ENCODE peak calls at places on chromosomes 3 and 15, in six cellular contexts. K is stimulated activated CD8-positive, alpha-beta memory T cell treated with anti-CD3 and anti-CD28 coated beads, Interleukin-12 subunit alpha, Interleukin-12 subunit beta, amount 100 ng/mL, for 1 hour; E is T-helper 2 cell; F is activated CD8-positive, alpha-beta memory T cell treated with anti-CD3 and anti-CD28 coated beads, Interleukin-2, amount 10 ng/mL, durations not matched to agents 7 days and 5 days; G is mesenteric fat pad; Y is progenitor cell of endocrine pancreas. D is an unnamed sample.

GRCh38 chr3:75737831-75738493 is 47.4 kb downstream of the ZNF717 start:
- DNase-seq in G (no peak), F (no peak), Y (no peak), K (no peak), E (no peak), D (no peak)

GRCh38 chr3:69823710-69824109 is 84.4 kb downstream of the MITF start:
- DNase-seq in Y (no peak), G (no peak), K (no peak), E (no peak), F (no peak), D (no peak)

GRCh38 chr15:55402707-55403106 is 5.5 kb downstream of the CCPG1 start:
- DNase-seq in F (no peak), K (no peak), Y (no peak), G (no peak), E (no peak), D (no peak)

GRCh38 chr3:177944228-177944661 is 592.0 kb upstream of the KCNMB2 start:
- DNase-seq in F (no peak), E (peak; percentile 13), Y (no peak), K (no peak), G (no peak), D (no peak)

GRCh38 chr15:72050700-72051099 is 67.2 kb downstream of the MYO9A start:
- DNase-seq in E (no peak), K (no peak), Y (no peak), G (no peak), F (no peak), D (no peak)

GRCh38 chr3:297585-297984 is 101.0 kb downstream of the CHL1 start:
- DNase-seq in Y (no peak), E (no peak), K (no peak), F (no peak), G (no peak), D (no peak)

GRCh38 chr3:197144188-197144587 is 114.6 kb upstream of the MELTF start:
- DNase-seq in E (no peak), Y (no peak), F (no peak), K (no peak), G (no peak), D (no peak)

GRCh38 chr15:70715840-70716510 is 47.4 kb downstream of the UACA start:
- DNase-seq in K (no peak), G (no peak), E (no peak), Y (no peak), F (no peak), D (no peak)

GRCh38 chr15:39127925-39128617 is 452.8 kb upstream of the THBS1 start:
- DNase-seq in E (no peak), K (no peak), F (no peak), G (no peak), Y (no peak), D (no peak)

GRCh38 chr3:124768812-124769211 is 38.6 kb downstream of the UMPS start:
- DNase-seq in Y (no peak), E (no peak), K (no peak), G (no peak), F (no peak), D (no peak)

GRCh38 chr15:29765898-29766537 is 56.2 kb downstream of the TJP1 start:
- DNase-seq in G (no peak), K (no peak), F (no peak), E (no peak), Y (no peak), D (no peak)

GRCh38 chr3:73621388-73621787 is 3.4 kb downstream of the PDZRN3 start:
- DNase-seq in F (no peak), G (no peak), E (no peak), K (no peak), Y (no peak), D (no peak)

GRCh38 chr3:13189639-13190375 is 116.6 kb upstream of the IQSEC1 start:
- DNase-seq in Y (no peak), E (peak; percentile 21), F (peak; percentile 71), K (no peak), G (no peak), D (no peak)

GRCh38 chr3:149003653-149004305 is 12.4 kb downstream of the GYG1 start:
- DNase-seq in E (peak; percentile 73), K (no peak), Y (no peak), G (no peak), F (peak; percentile 71), D (no peak)

GRCh38 chr15:92714071-92714456 is 58.5 kb upstream of the FAM174B start:
- DNase-seq in F (no peak), E (no peak), Y (no peak), G (no peak), K (no peak), D (no peak)

GRCh38 chr15:69160976-69161877 is 792 bp downstream of the GLCE start:
- DNase-seq in G (no peak), E (peak; percentile 3), Y (peak; percentile 37), F (peak; percentile 42), K (peak; percentile 12), D (peak; percentile 20)

GRCh38 chr15:61051570-61052031 is 177.5 kb downstream of the RORA start:
- DNase-seq in G (no peak), E (no peak), F (no peak), K (no peak), Y (no peak), D (no peak)

GRCh38 chr3:63877737-63878393 is 14.2 kb downstream of the ATXN7 start:
- DNase-seq in E (no peak), F (no peak), Y (no peak), K (no peak), G (no peak), D (no peak)

GRCh38 chr15:89971592-89971997 is 29.5 kb upstream of the ZNF710 start:
- DNase-seq in F (peak; percentile 69), Y (peak; percentile 45), E (peak; percentile 5), G (no peak), K (no peak), D (peak; percentile 4)

GRCh38 chr3:154904328-154904727 is 175.8 kb upstream of the MME start:
- DNase-seq in Y (no peak), G (no peak), K (no peak), F (no peak), E (no peak), D (no peak)

GRCh38 chr15:39786444-39787056 is 3.9 kb upstream of the FSIP1 start:
- DNase-seq in G (no peak), Y (no peak), E (peak; percentile 14), K (no peak), F (no peak), D (no peak)

GRCh38 chr3:25910997-25911396 is 121.1 kb downstream of the OXSM start:
- DNase-seq in E (no peak), G (no peak), K (peak; percentile 10), F (peak; percentile 46), Y (no peak), D (peak; percentile 1)

GRCh38 chr15:92383528-92384326 is 10.0 kb upstream of the ST8SIA2 start:
- DNase-seq in F (peak; percentile 57), K (no peak), G (no peak), Y (peak; percentile 36), E (no peak), D (no peak)

GRCh38 chr3:73100734-73101550 is 39.5 kb downstream of the EBLN2 start:
- DNase-seq in K (peak; percentile 48), E (peak; percentile 22), Y (peak; percentile 78), G (no peak), F (peak; percentile 84), D (peak; percentile 69)

GRCh38 chr15:73637527-73637926 is 4.3 kb upstream of the NPTN start:
- DNase-seq in K (no peak), E (no peak), Y (no peak), F (no peak), G (no peak), D (no peak)

GRCh38 chr3:49903451-49904424 is at the start of gene MST1R:
- DNase-seq in G (peak; percentile 94), K (peak; percentile 60), E (peak; percentile 67), F (peak; percentile 92), Y (peak; percentile 66), D (peak; percentile 74)

GRCh38 chr3:138824114-138824506 is 10.6 kb downstream of the PIK3CB start:
- DNase-seq in Y (no peak), G (no peak), E (no peak), K (no peak), F (no peak), D (no peak)

GRCh38 chr3:165390171-165390570 is 194.0 kb upstream of the SLITRK3 start:
- DNase-seq in G (no peak), F (no peak), Y (no peak), K (no peak), E (no peak), D (no peak)

GRCh38 chr3:195806916-195807231 is 4.9 kb downstream of the MUC4 start:
- DNase-seq in G (no peak), K (no peak), Y (no peak), F (no peak), E (no peak), D (no peak)

GRCh38 chr3:71168961-71169411 is 414.5 kb downstream of the FOXP1 start:
- DNase-seq in K (no peak), G (no peak), E (no peak), Y (no peak), F (no peak), D (no peak)

GRCh38 chr15:89936051-89936792 is 23.5 kb upstream of the ARPIN start:
- DNase-seq in E (peak; percentile 8), Y (no peak), K (no peak), G (peak; percentile 43), F (peak; percentile 63), D (no peak)

GRCh38 chr3:152331018-152331541 is 62.4 kb downstream of the MBNL1 start:
- DNase-seq in E (no peak), Y (no peak), G (no peak), K (no peak), F (no peak), D (no peak)

GRCh38 chr3:155088705-155089380 is 8.7 kb downstream of the MME start:
- DNase-seq in E (no peak), G (no peak), Y (no peak), F (no peak), K (no peak), D (no peak)

GRCh38 chr15:41544650-41545015 is 576 bp upstream of the RPAP1 start:
- DNase-seq in Y (no peak), K (no peak), G (no peak), E (peak; percentile 70), F (no peak), D (no peak)

GRCh38 chr3:114850913-114851312 is 296.2 kb downstream of the ZBTB20 start:
- DNase-seq in G (no peak), K (no peak), Y (no peak), E (no peak), F (no peak), D (no peak)

GRCh38 chr3:156594229-156594683 is 39.3 kb upstream of the SSR3 start:
- DNase-seq in K (no peak), F (no peak), Y (no peak), E (no peak), G (no peak), D (no peak)

GRCh38 chr3:140092883-140093536 is 158.0 kb downstream of the CLSTN2 start:
- DNase-seq in F (no peak), Y (no peak), E (no peak), G (no peak), K (no peak), D (no peak)